ENCODE peak calls at places on chromosomes 16 and 17, in four cellular contexts. O is K562, Z is HepG2, N is A549. B is an unnamed sample.

GRCh38 chr16:26680671-26681070 is 386.1 kb upstream of the C16orf82 start:
- DNase-seq in Z (no peak), O (no peak), N (no peak), B (no peak)

GRCh38 chr16:84315422-84315821 is 20.7 kb downstream of the WFDC1 start:
- DNase-seq in Z (peak; percentile 46), O (no peak), N (peak; percentile 26), B (no peak)

GRCh38 chr17:35981246-35981645 is at the start of gene CCL16:
- DNase-seq in N (no peak), O (no peak), Z (peak; percentile 72), B (no peak)

GRCh38 chr17:40518401-40519088 is 17.1 kb upstream of the TNS4 start:
- DNase-seq in O (no peak), Z (no peak), N (peak; percentile 88), B (no peak)

GRCh38 chr17:52660692-52661091 is 502.2 kb upstream of the CA10 start:
- DNase-seq in N (no peak), Z (no peak), O (no peak), B (no peak)

GRCh38 chr17:29618272-29619065 is 4.2 kb downstream of the CORO6 start:
- DNase-seq in N (no peak), O (no peak), Z (no peak), B (no peak)

GRCh38 chr16:76946879-76947278 is 244.1 kb upstream of the MON1B start:
- DNase-seq in N (peak; percentile 92), Z (peak; percentile 20), O (peak; percentile 23), B (no peak)

GRCh38 chr17:81433656-81434055 is 38.4 kb downstream of the BAHCC1 start:
- DNase-seq in O (no peak), Z (no peak), N (no peak), B (no peak)

GRCh38 chr16:66486773-66487579 is 59.9 kb downstream of the BEAN1 start:
- DNase-seq in N (peak; percentile 33), Z (no peak), O (no peak), B (no peak)

GRCh38 chr16:46801428-46802049 is 29.4 kb downstream of the C16orf87 start:
- DNase-seq in O (no peak), N (peak; percentile 37), Z (peak; percentile 43), B (no peak)

GRCh38 chr16:22977294-22977697 is 163.3 kb downstream of the HS3ST2 start:
- DNase-seq in Z (peak; percentile 39), N (peak; percentile 10), O (no peak), B (no peak)

GRCh38 chr17:74738051-74738996 is 1.3 kb downstream of the RAB37 start:
- DNase-seq in N (peak; percentile 81), O (no peak), Z (peak; percentile 82), B (peak; percentile 60)

GRCh38 chr16:74522160-74522559 is 84.8 kb downstream of the GLG1 start:
- DNase-seq in O (no peak), Z (no peak), N (no peak), B (no peak)

GRCh38 chr16:89764711-89765201 is 43.4 kb downstream of the ZNF276 start:
- DNase-seq in O (no peak), Z (no peak), N (no peak), B (peak; percentile 91)

GRCh38 chr17:6676802-6677157 is 25.2 kb downstream of the C17orf100 start:
- DNase-seq in N (no peak), O (no peak), Z (no peak), B (no peak)

GRCh38 chr17:65797101-65797500 is 235.7 kb upstream of the AXIN2 start:
- DNase-seq in O (no peak), N (no peak), Z (no peak), B (no peak)

GRCh38 chr16:4244254-4244812 is 2.5 kb upstream of the SRL start:
- DNase-seq in N (no peak), O (no peak), Z (no peak), B (no peak)

GRCh38 chr17:5941258-5941657 is 128.9 kb upstream of the WSCD1 start:
- DNase-seq in N (no peak), O (no peak), Z (no peak), B (no peak)

GRCh38 chr16:23836404-23837291 is 865 bp downstream of the PRKCB start:
- DNase-seq in Z (no peak), O (peak; percentile 72), N (no peak), B (no peak)

GRCh38 chr16:5058476-5058875 is 7.3 kb downstream of the C16orf89 start:
- DNase-seq in N (peak; percentile 49), Z (peak; percentile 47), O (no peak), B (no peak)

GRCh38 chr17:55324296-55324978 is 59.7 kb downstream of the HLF start:
- DNase-seq in Z (no peak), N (no peak), O (no peak), B (no peak)

GRCh38 chr17:43942286-43942685 is at the start of gene PPY:
- DNase-seq in N (no peak), O (no peak), Z (no peak), B (no peak)

GRCh38 chr17:78294356-78294755 is 62.9 kb downstream of the TMEM235 start:
- DNase-seq in O (no peak), Z (no peak), N (no peak), B (no peak)

GRCh38 chr17:39920218-39921210 is 2.1 kb upstream of the GSDMB start:
- DNase-seq in N (no peak), Z (no peak), O (no peak), B (no peak)

GRCh38 chr17:20095366-20096080 is 86.4 kb downstream of the SPECC1 start:
- DNase-seq in O (no peak), Z (peak; percentile 43), N (peak; percentile 65), B (no peak)

GRCh38 chr16:79994413-79994812 is 393.9 kb upstream of the MAF start:
- DNase-seq in Z (no peak), N (no peak), O (no peak), B (no peak)

GRCh38 chr17:63173903-63174302 is 207.9 kb downstream of the TANC2 start:
- DNase-seq in N (no peak), O (no peak), Z (no peak), B (no peak)

GRCh38 chr16:87955302-87956168 is 4.3 kb downstream of the BANP start:
- DNase-seq in O (no peak), Z (no peak), N (no peak), B (no peak)

GRCh38 chr17:45430006-45430737 is 2.5 kb downstream of the ARHGAP27 start:
- DNase-seq in N (no peak), Z (no peak), O (no peak), B (no peak)

GRCh38 chr16:14303182-14303618 is 232.1 kb downstream of the MRTFB start:
- DNase-seq in O (peak; percentile 23), N (no peak), Z (no peak), B (no peak)

GRCh38 chr16:87407511-87408112 is 15.5 kb downstream of the MAP1LC3B start:
- DNase-seq in Z (no peak), N (no peak), O (no peak), B (peak; percentile 84)

GRCh38 chr16:17420821-17421220 is 49.9 kb downstream of the XYLT1 start:
- DNase-seq in O (no peak), Z (no peak), N (no peak), B (no peak)

GRCh38 chr17:76182016-76182764 is 41.1 kb upstream of the FOXJ1 start:
- DNase-seq in O (peak; percentile 83), Z (peak; percentile 89), N (peak; percentile 96), B (peak; percentile 94)

GRCh38 chr16:89033304-89033703 is 56.3 kb upstream of the CBFA2T3 start:
- DNase-seq in N (no peak), O (no peak), Z (no peak), B (no peak)

GRCh38 chr17:57201481-57201880 is 54.8 kb upstream of the MSI2 start:
- DNase-seq in Z (no peak), N (no peak), O (no peak), B (no peak)

GRCh38 chr17:42378597-42379594 is 9.3 kb downstream of the STAT3 start:
- DNase-seq in O (no peak), Z (no peak), N (no peak), B (peak; percentile 41)

GRCh38 chr17:69064476-69064875 is 3.7 kb upstream of the ABCA9 start:
- DNase-seq in Z (no peak), O (no peak), N (no peak), B (no peak)
- TF ChIP-seq POLR2AphosphoS2 in Z (no peak), O (no peak), N (no peak), B (no peak)

GRCh38 chr17:79949646-79950292 is 85.9 kb downstream of the TBC1D16 start:
- DNase-seq in O (no peak), N (no peak), Z (no peak), B (no peak)

GRCh38 chr17:79950306-79950705 is 85.4 kb downstream of the TBC1D16 start:
- DNase-seq in Z (no peak), O (no peak), N (no peak), B (no peak)

GRCh38 chr17:79947351-79948031 is 88.2 kb downstream of the TBC1D16 start:
- DNase-seq in O (no peak), Z (no peak), N (no peak), B (no peak)

GRCh38 chr17:79948918-79949645 is 86.6 kb downstream of the TBC1D16 start:
- DNase-seq in Z (no peak), N (no peak), O (no peak), B (no peak)

DNA sequence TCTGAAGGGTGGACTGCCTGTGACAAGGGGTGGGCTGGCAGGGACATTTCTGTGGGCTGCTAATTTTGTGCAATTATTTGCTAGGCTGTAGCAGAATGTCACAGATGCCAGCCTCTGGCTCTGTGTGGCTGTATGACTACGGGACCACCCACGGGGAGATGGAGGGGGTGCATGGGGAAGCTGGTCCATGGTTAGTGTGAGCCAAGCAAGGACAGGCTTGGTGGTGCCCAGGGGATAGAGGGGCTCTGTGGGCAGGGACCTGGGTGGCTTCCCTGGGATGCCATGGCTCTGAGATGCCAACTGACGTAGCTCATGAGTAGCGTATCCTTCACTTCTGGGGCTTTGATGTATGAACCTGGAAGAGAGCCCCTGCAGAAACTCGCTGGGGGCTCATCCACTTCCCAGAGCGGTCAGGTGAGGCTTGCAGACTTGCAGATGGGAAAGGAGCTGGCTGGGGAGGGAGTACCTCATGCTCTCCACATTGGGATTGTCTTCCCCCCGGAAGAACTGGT is 87.2 kb downstream of the TBC1D16 start:
- DNase-seq in Z (no peak), O (no peak), N (no peak), B (no peak)
- TF ChIP-seq POLR2AphosphoS2 in Z (no peak), O (no peak), N (no peak), B (no peak)

GRCh38 chr17:13118311-13118710 is 100.5 kb upstream of the ELAC2 start:
- DNase-seq in Z (no peak), O (no peak), N (no peak), B (no peak)

GRCh38 chr17:13113821-13114525 is 96.1 kb upstream of the ELAC2 start:
- DNase-seq in Z (no peak), N (no peak), O (no peak), B (no peak)

GRCh38 chr17:13117616-13118015 is 99.8 kb upstream of the ELAC2 start:
- DNase-seq in O (no peak), N (no peak), Z (no peak), B (no peak)

GRCh38 chr17:13114601-13115024 is 96.8 kb upstream of the ELAC2 start:
- DNase-seq in Z (peak; percentile 24), N (peak; percentile 47), O (peak; percentile 37), B (no peak)
- TF ChIP-seq POLR2AphosphoS2 in Z (no peak), N (no peak), O (no peak), B (no peak)

GRCh38 chr16:12171206-12171605 is 194.7 kb downstream of the SNX29 start:
- DNase-seq in O (no peak), N (no peak), Z (no peak), B (no peak)

GRCh38 chr16:12170103-12171025 is 193.8 kb downstream of the SNX29 start:
- DNase-seq in Z (no peak), N (no peak), O (peak; percentile 17), B (no peak)

GRCh38 chr16:12171706-12172105 is 195.2 kb downstream of the SNX29 start:
- DNase-seq in Z (no peak), N (no peak), O (no peak), B (no peak)

GRCh38 chr16:12166271-12166670 is 189.7 kb downstream of the SNX29 start:
- DNase-seq in O (no peak), N (no peak), Z (no peak), B (no peak)

GRCh38 chr16:12168054-12169018 is 191.8 kb downstream of the SNX29 start:
- DNase-seq in O (no peak), N (no peak), Z (no peak), B (no peak)
- TF ChIP-seq POLR2AphosphoS2 in O (no peak), N (no peak), Z (no peak), B (no peak)